ENCODE peak calls at places on chromosome 10, in ten cellular contexts. One of them, this sample, is unnamed. For H3K4me1, the result is how much of the 10 kb centered on the place peaks cover.

GRCh38 chr10:59558066-59558465 is 151.6 kb downstream of the SLC16A9 start:
- DNase-seq in thoracic aorta: no peak
- DNase-seq in fibroblast of lung: no peak
- DNase-seq in stomach: no peak
- DNase-seq in CD8-positive, alpha-beta T cell: no peak
- DNase-seq in MM.1S: peak
- DNase-seq in transverse colon: no peak
- DNase-seq in A549: no peak
- DNase-seq in colonic mucosa: no peak
- DNase-seq in HCT116: no peak
- DNase-seq in this sample: no peak

GRCh38 chr10:6578221-6579192 is 1.6 kb downstream of the PRKCQ start:
- DNase-seq in transverse colon: no peak
- DNase-seq in thoracic aorta: no peak
- DNase-seq in stomach: no peak
- DNase-seq in colonic mucosa: no peak
- DNase-seq in A549: no peak
- DNase-seq in CD8-positive, alpha-beta T cell: no peak
- DNase-seq in fibroblast of lung: no peak
- DNase-seq in MM.1S: no peak
- DNase-seq in HCT116: no peak
- DNase-seq in this sample: no peak

GRCh38 chr10:46523119-46523880 is 33.2 kb downstream of the GPRIN2 start:
- DNase-seq in A549: peak
- DNase-seq in stomach: peak
- DNase-seq in HCT116: peak
- DNase-seq in thoracic aorta: peak
- DNase-seq in transverse colon: peak
- DNase-seq in fibroblast of lung: peak
- DNase-seq in MM.1S: no peak
- DNase-seq in CD8-positive, alpha-beta T cell: no peak
- DNase-seq in colonic mucosa: peak
- DNase-seq in this sample: no peak

GRCh38 chr10:122561212-122561611 is 658 bp downstream of the DMBT1 start:
- DNase-seq in fibroblast of lung: no peak
- DNase-seq in HCT116: no peak
- DNase-seq in MM.1S: no peak
- DNase-seq in colonic mucosa: no peak
- DNase-seq in transverse colon: no peak
- DNase-seq in A549: no peak
- DNase-seq in stomach: no peak
- DNase-seq in CD8-positive, alpha-beta T cell: no peak
- DNase-seq in thoracic aorta: no peak
- DNase-seq in this sample: no peak

GRCh38 chr10:13462551-13462950 is 66.3 kb downstream of the BEND7 start:
- DNase-seq in A549: no peak
- DNase-seq in thoracic aorta: no peak
- DNase-seq in MM.1S: no peak
- DNase-seq in stomach: no peak
- DNase-seq in fibroblast of lung: peak
- DNase-seq in CD8-positive, alpha-beta T cell: no peak
- DNase-seq in colonic mucosa: no peak
- DNase-seq in transverse colon: no peak
- DNase-seq in HCT116: no peak
- DNase-seq in this sample: no peak

GRCh38 chr10:110364531-110364937 is 59.8 kb upstream of the SMNDC1 start:
- DNase-seq in stomach: no peak
- DNase-seq in HCT116: peak
- DNase-seq in transverse colon: no peak
- DNase-seq in colonic mucosa: no peak
- DNase-seq in A549: no peak
- DNase-seq in CD8-positive, alpha-beta T cell: no peak
- DNase-seq in thoracic aorta: no peak
- DNase-seq in fibroblast of lung: no peak
- DNase-seq in MM.1S: no peak
- DNase-seq in this sample: no peak

GRCh38 chr10:12564173-12564572 is 214.8 kb downstream of the CAMK1D start:
- DNase-seq in fibroblast of lung: peak
- DNase-seq in MM.1S: no peak
- DNase-seq in colonic mucosa: no peak
- DNase-seq in HCT116: no peak
- DNase-seq in transverse colon: no peak
- DNase-seq in stomach: no peak
- DNase-seq in thoracic aorta: no peak
- DNase-seq in CD8-positive, alpha-beta T cell: no peak
- DNase-seq in A549: no peak
- DNase-seq in this sample: no peak

GRCh38 chr10:67788028-67788886 is 49.7 kb downstream of the DNAJC12 start:
- DNase-seq in stomach: peak
- DNase-seq in A549: peak
- DNase-seq in colonic mucosa: peak
- DNase-seq in fibroblast of lung: peak
- DNase-seq in MM.1S: peak
- DNase-seq in thoracic aorta: no peak
- DNase-seq in transverse colon: peak
- DNase-seq in HCT116: peak
- DNase-seq in CD8-positive, alpha-beta T cell: peak
- DNase-seq in this sample: peak

GRCh38 chr10:11551915-11552602 is 59.4 kb downstream of the USP6NL start:
- DNase-seq in HCT116: peak
- DNase-seq in transverse colon: no peak
- DNase-seq in CD8-positive, alpha-beta T cell: no peak
- DNase-seq in fibroblast of lung: peak
- DNase-seq in MM.1S: no peak
- DNase-seq in stomach: no peak
- DNase-seq in colonic mucosa: no peak
- DNase-seq in A549: peak
- DNase-seq in thoracic aorta: no peak
- DNase-seq in this sample: no peak

GRCh38 chr10:125120046-125120710 is 40.2 kb downstream of the CTBP2 start:
- DNase-seq in A549: no peak
- DNase-seq in CD8-positive, alpha-beta T cell: no peak
- DNase-seq in MM.1S: no peak
- DNase-seq in transverse colon: no peak
- DNase-seq in thoracic aorta: no peak
- DNase-seq in colonic mucosa: no peak
- DNase-seq in fibroblast of lung: peak
- DNase-seq in HCT116: no peak
- DNase-seq in stomach: no peak
- DNase-seq in this sample: no peak

GRCh38 chr10:125118701-125119100 is 41.7 kb downstream of the CTBP2 start:
- DNase-seq in stomach: no peak
- DNase-seq in A549: no peak
- DNase-seq in fibroblast of lung: no peak
- DNase-seq in transverse colon: no peak
- DNase-seq in thoracic aorta: no peak
- DNase-seq in HCT116: no peak
- DNase-seq in CD8-positive, alpha-beta T cell: no peak
- DNase-seq in colonic mucosa: no peak
- DNase-seq in MM.1S: no peak
- DNase-seq in this sample: no peak

GRCh38 chr10:125123363-125124113 is 36.8 kb downstream of the CTBP2 start:
- DNase-seq in stomach: peak
- DNase-seq in CD8-positive, alpha-beta T cell: no peak
- DNase-seq in colonic mucosa: peak
- DNase-seq in thoracic aorta: peak
- DNase-seq in fibroblast of lung: peak
- DNase-seq in MM.1S: no peak
- DNase-seq in A549: peak
- DNase-seq in transverse colon: peak
- DNase-seq in HCT116: peak
- DNase-seq in this sample: peak

GRCh38 chr10:125122566-125122965 is 37.8 kb downstream of the CTBP2 start:
- DNase-seq in colonic mucosa: no peak
- DNase-seq in A549: no peak
- DNase-seq in thoracic aorta: no peak
- DNase-seq in stomach: no peak
- DNase-seq in transverse colon: no peak
- DNase-seq in MM.1S: no peak
- DNase-seq in HCT116: no peak
- DNase-seq in fibroblast of lung: no peak
- DNase-seq in CD8-positive, alpha-beta T cell: no peak
- DNase-seq in this sample: no peak

DNA sequence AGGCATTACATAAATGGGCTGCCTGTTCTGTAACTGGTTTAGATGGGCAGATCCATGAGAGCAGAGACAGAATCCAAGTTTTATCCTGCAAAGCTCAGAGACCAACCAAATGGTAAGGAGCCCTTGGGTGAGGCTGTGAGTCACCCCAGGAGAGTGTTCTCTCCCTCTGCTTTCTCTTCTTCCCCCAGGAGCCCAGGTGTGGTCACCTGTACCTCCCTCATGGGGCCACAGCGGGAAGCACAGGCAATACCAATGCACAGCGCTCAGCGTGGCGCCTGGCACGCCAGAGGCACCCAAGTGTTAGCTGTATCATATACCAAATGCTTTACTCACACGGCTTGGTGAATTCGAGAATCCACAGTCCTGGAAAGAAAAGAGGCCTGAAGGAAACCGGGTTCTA is 39.4 kb downstream of the CTBP2 start:
- DNase-seq in transverse colon: peak
- DNase-seq in A549: no peak
- DNase-seq in thoracic aorta: no peak
- DNase-seq in CD8-positive, alpha-beta T cell: no peak
- DNase-seq in stomach: no peak
- DNase-seq in colonic mucosa: no peak
- DNase-seq in MM.1S: no peak
- DNase-seq in fibroblast of lung: no peak
- DNase-seq in HCT116: peak
- DNase-seq in this sample: peak
- H3K4me3 ChIP-seq in transverse colon: no peak
- H3K4me3 ChIP-seq in A549: no peak
- H3K4me3 ChIP-seq in thoracic aorta: no peak
- H3K4me3 ChIP-seq in CD8-positive, alpha-beta T cell: no peak
- H3K4me3 ChIP-seq in stomach: no peak
- H3K4me3 ChIP-seq in colonic mucosa: no peak
- H3K4me3 ChIP-seq in MM.1S: no peak
- H3K4me3 ChIP-seq in fibroblast of lung: no peak
- H3K4me3 ChIP-seq in HCT116: no peak
- H3K4me3 ChIP-seq in this sample: no peak

DNA sequence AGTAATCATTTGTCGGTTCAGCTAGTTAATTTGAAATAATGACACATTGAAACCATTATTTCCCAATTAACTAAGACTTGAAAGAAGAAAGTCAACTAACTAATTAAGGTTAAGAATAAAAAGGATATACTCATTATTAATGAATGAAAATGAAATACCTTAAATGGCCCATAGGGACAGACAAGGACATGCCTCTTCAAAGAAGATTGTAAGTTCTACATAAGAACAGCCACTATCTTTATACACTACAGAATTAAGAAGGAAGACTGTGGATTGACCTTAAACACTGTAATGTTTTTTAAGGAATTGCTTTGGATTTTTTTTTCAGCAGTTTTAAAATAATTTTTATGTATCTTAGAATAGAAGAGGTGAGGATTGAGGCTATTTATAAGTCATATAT is 60.7 kb downstream of the CSTF2T start:
- DNase-seq in HCT116: no peak
- DNase-seq in CD8-positive, alpha-beta T cell: no peak
- DNase-seq in MM.1S: no peak
- DNase-seq in stomach: no peak
- DNase-seq in colonic mucosa: no peak
- DNase-seq in transverse colon: no peak
- DNase-seq in fibroblast of lung: no peak
- DNase-seq in A549: no peak
- DNase-seq in thoracic aorta: no peak
- DNase-seq in this sample: no peak
- TF ChIP-seq CTCF in HCT116: peak
- TF ChIP-seq CTCF in CD8-positive, alpha-beta T cell: no peak
- TF ChIP-seq CTCF in MM.1S: no peak
- TF ChIP-seq CTCF in stomach: no peak
- TF ChIP-seq CTCF in colonic mucosa: no peak
- TF ChIP-seq CTCF in transverse colon: no peak
- TF ChIP-seq CTCF in fibroblast of lung: peak
- TF ChIP-seq CTCF in A549: no peak
- TF ChIP-seq CTCF in thoracic aorta: peak
- TF ChIP-seq CTCF in this sample: no peak

DNA sequence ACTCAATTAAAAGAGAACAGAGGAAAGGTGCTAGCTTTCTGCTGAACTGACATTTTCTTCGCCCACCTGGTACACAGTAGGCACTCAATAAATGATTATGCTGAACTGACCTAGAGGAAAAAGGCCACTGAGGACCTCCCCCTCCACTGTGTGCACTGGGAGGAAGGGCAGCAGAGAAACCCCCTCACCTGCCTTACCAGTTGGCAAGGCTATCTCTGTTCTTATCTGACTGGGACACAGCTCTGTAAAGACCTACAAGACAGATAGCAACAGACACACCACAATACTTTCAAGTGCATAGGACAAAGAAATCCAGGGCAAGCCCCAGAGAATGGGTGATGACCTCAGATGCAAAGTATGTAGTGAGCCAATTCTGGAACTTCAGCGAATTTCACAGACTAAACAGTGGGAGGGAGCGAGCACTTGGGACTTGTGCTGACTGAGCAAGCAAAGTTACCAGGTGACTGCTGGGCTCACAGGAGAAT is 30.4 kb downstream of the PDLIM1 start:
- DNase-seq in stomach: no peak
- DNase-seq in colonic mucosa: peak
- DNase-seq in A549: peak
- DNase-seq in CD8-positive, alpha-beta T cell: no peak
- DNase-seq in thoracic aorta: no peak
- DNase-seq in transverse colon: no peak
- DNase-seq in HCT116: no peak
- DNase-seq in MM.1S: peak
- DNase-seq in fibroblast of lung: peak
- DNase-seq in this sample: no peak
- H3K4me1 ChIP-seq in stomach: under half
- H3K4me1 ChIP-seq in colonic mucosa: under half
- H3K4me1 ChIP-seq in A549: half or more
- H3K4me1 ChIP-seq in CD8-positive, alpha-beta T cell: under half
- H3K4me1 ChIP-seq in thoracic aorta: under half
- H3K4me1 ChIP-seq in transverse colon: under half
- H3K4me1 ChIP-seq in HCT116: under half
- H3K4me1 ChIP-seq in MM.1S: under half
- H3K4me1 ChIP-seq in fibroblast of lung: under half
- H3K4me1 ChIP-seq in this sample: under half

DNA sequence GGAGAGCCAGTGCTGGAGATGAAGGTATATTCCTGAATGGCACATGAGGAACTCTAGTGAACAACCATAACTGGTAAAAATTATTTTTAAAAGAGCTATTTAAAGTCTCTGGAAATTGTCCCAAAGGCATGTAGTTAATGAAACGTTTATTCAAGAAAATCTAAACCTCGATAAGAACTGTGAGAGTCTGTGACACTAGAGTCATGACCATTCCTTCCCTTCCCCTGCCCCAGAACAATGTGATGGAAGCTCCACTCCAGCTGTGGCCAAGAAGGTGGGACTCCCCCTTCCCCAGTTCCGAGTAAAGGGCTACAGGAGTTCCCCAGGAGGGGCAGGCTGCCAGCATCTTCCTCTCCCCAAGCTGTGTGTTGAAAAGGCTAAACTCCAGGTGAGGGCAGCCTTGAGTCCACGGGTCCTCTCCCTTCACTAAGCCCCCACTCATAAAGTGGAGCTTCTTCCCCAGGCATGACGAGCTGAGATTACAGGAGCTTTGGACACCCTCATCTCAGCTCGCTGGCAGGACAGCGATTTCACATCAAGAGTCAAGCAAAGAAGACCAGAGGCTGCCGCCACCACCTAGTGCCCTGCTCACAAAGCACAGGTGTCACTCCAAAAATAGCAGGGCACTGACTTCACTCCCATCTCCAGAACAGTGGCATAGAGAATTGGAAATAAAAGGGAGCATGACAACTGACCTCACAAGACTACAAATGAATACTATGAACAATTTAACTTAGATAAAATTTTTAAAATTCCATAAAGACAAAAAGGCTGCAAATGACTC is 68.5 kb downstream of the NHLRC2 start:
- DNase-seq in MM.1S: no peak
- DNase-seq in HCT116: no peak
- DNase-seq in A549: no peak
- DNase-seq in thoracic aorta: no peak
- DNase-seq in colonic mucosa: no peak
- DNase-seq in transverse colon: no peak
- DNase-seq in stomach: no peak
- DNase-seq in CD8-positive, alpha-beta T cell: no peak
- DNase-seq in fibroblast of lung: no peak
- DNase-seq in this sample: no peak
- H3K4me3 ChIP-seq in MM.1S: no peak
- H3K4me3 ChIP-seq in HCT116: no peak
- H3K4me3 ChIP-seq in A549: no peak
- H3K4me3 ChIP-seq in thoracic aorta: no peak
- H3K4me3 ChIP-seq in colonic mucosa: no peak
- H3K4me3 ChIP-seq in transverse colon: no peak
- H3K4me3 ChIP-seq in stomach: no peak
- H3K4me3 ChIP-seq in CD8-positive, alpha-beta T cell: no peak
- H3K4me3 ChIP-seq in fibroblast of lung: no peak
- H3K4me3 ChIP-seq in this sample: no peak